ENCODE peak calls at places on chromosomes 13 and 19, in seven cellular contexts. Z is transverse colon, I is A549, O is HCT116, X is psoas muscle, U is Panc1, N is heart left ventricle. W is an unnamed sample.

GRCh38 chr19:49432141-49433073 is 7.2 kb downstream of the GFY start:
- DNase-seq in I (no peak), N (no peak), X (no peak), O (no peak), U (no peak), Z (peak; percentile 50), W (peak; percentile 73)

GRCh38 chr19:2050349-2050990 is 574 bp downstream of the MKNK2 start:
- DNase-seq in O (no peak), X (no peak), N (no peak), U (no peak), I (no peak), Z (no peak), W (no peak)

GRCh38 chr19:8519388-8519787 is 5.4 kb upstream of the ZNF414 start:
- DNase-seq in N (no peak), Z (no peak), X (no peak), I (no peak), U (no peak), O (no peak), W (no peak)

GRCh38 chr13:48559638-48560320 is 26.9 kb upstream of the RCBTB2 start:
- DNase-seq in Z (no peak), U (peak; percentile 22), I (no peak), O (no peak), X (no peak), N (no peak), W (no peak)

GRCh38 chr19:6100284-6100915 is 9.9 kb downstream of the RFX2 start:
- DNase-seq in I (no peak), N (peak; percentile 35), Z (no peak), O (no peak), U (no peak), X (peak; percentile 61), W (no peak)

GRCh38 chr19:571127-571974 is 1.0 kb upstream of the BSG start:
- DNase-seq in Z (peak; percentile 68), N (no peak), X (no peak), U (no peak), I (no peak), O (no peak), W (peak; percentile 76)

GRCh38 chr13:72808917-72809500 is 27.1 kb downstream of the PIBF1 start:
- DNase-seq in Z (no peak), N (no peak), X (no peak), O (no peak), I (no peak), U (no peak), W (no peak)

GRCh38 chr13:49858183-49858856 is 65.8 kb upstream of the KPNA3 start:
- DNase-seq in Z (peak; percentile 10), N (no peak), O (no peak), U (peak; percentile 42), X (no peak), I (peak; percentile 67), W (no peak)

GRCh38 chr19:9839415-9839814 is 4.3 kb downstream of the PIN1 start:
- DNase-seq in I (no peak), U (no peak), N (no peak), X (no peak), O (no peak), Z (no peak), W (no peak)

GRCh38 chr19:30375651-30376050 is 3.5 kb downstream of the ZNF536 start:
- DNase-seq in I (no peak), N (no peak), U (no peak), O (no peak), Z (no peak), X (no peak), W (no peak)

GRCh38 chr19:38596057-38596981 is 21.4 kb downstream of the MAP4K1 start:
- DNase-seq in X (peak; percentile 90), Z (peak; percentile 52), O (peak; percentile 71), N (peak; percentile 33), U (peak; percentile 76), I (peak; percentile 90), W (peak; percentile 74)

GRCh38 chr19:29002336-29002735 is 210.6 kb downstream of the UQCRFS1 start:
- DNase-seq in I (no peak), U (no peak), Z (no peak), O (no peak), X (no peak), N (no peak), W (no peak)

DNA sequence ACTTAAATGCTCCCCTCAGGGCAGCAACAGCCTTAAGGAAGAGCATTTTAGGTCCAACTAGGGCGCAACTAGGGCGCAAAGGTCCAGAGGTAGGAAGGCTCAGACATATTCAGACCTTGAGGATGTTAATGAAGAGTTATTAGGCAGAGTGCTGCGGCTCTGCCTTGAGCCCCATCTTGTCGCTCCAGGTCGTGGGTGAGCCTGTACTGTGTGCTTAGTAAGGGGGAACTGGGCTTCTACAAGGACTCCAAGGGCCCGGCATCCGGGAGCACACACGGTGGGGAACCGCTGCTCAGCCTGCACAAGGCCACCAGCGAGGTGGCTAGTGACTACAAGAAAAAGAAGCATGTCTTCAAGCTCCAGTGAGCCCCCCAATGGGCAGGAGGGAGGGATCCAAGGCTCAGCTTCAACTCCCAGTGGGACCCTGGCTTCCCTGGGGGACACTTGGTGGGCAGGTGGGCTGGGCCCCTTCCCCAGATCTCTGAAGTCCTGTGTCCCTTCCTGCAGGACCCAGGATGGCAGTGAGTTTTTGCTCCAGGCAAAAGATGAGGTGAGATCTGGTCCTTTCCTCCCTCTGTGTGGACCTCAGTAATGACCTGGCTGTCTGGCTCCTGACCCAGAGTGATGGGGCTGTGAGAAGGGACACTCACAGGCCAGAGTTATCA is 4.7 kb upstream of the SHKBP1 start:
- DNase-seq in O (no peak), Z (no peak), X (no peak), U (no peak), N (no peak), I (no peak), W (no peak)
- H3K4me3 ChIP-seq in O (no peak overlapping the region), Z (no peak overlapping the region), X (no peak overlapping the region), U (no peak overlapping the region), N (no peak overlapping the region), I (no peak overlapping the region), W (no peak overlapping the region)

DNA sequence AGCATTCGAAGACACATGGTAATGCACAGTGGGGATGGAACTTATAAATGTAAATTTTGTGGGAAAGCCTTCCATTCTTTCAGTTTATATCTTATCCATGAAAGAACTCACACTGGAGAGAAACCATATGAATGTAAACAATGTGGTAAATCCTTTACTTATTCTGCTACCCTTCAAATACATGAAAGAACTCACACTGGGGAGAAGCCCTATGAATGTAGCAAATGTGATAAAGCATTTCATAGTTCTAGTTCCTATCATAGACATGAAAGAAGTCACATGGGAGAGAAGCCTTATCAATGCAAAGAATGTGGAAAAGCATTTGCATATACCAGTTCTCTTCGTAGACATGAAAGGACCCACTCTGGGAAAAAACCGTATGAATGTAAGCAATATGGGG is 16.2 kb upstream of the ZNF763 start:
- DNase-seq in O (no peak), U (no peak), I (no peak), Z (no peak), X (no peak), N (no peak), W (no peak)
- H3K9me3 ChIP-seq in O (peaks cover 71% of the 10 kb centered on the region), U (peaks cover 78% of the 10 kb centered on the region), I (peaks cover 17% of the 10 kb centered on the region), Z (peaks cover 99% of the 10 kb centered on the region), X (peaks cover 99% of the 10 kb centered on the region), N (peaks cover 100% of the 10 kb centered on the region), W (peaks cover 55% of the 10 kb centered on the region)

DNA sequence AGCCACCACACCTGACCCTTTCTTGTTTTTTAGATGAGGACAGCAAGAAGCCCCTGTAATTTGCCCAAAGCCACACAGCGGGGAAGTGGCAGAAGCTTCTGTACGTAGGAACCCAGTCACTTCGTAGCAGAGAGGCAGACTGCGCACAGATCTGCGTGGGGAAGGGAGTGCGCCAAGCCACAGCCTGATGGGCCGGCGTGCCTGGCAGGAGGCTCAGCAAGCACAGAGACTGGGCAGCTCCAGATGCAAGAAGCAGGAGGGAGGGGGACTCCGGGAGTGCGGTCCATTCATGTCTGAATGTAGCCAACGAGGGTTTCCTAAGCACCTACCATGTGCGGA is 347 bp upstream of the TJP3 start:
- DNase-seq in X (no peak), N (no peak), Z (no peak), I (no peak), O (no peak), U (no peak), W (no peak)
- H3K4me3 ChIP-seq in X (peak overlapping the region; percentile 51), N (no peak overlapping the region), Z (peak overlapping the region; percentile 50), I (no peak overlapping the region), O (peak overlapping the region; percentile 49), U (no peak overlapping the region), W (peak overlapping the region; percentile 44)

GRCh38 chr19:20840371-20840770 is 64.3 kb downstream of the ZNF66 start:
- DNase-seq in X (no peak), U (no peak), N (no peak), O (no peak), Z (no peak), I (no peak), W (no peak)
- H3K9me3 ChIP-seq in X (peaks cover 27% of the 10 kb centered on the region), U (peaks cover 5% of the 10 kb centered on the region), N (peaks cover 79% of the 10 kb centered on the region), O (no peaks in the 10 kb centered on the region), Z (peaks cover 39% of the 10 kb centered on the region), I (no peaks in the 10 kb centered on the region), W (no peaks in the 10 kb centered on the region)

GRCh38 chr19:55080121-55080914 is 4.6 kb downstream of the EPS8L1 start:
- DNase-seq in O (peak; percentile 84), U (no peak), N (peak; percentile 74), Z (peak; percentile 91), I (peak; percentile 82), X (peak; percentile 80), W (peak; percentile 94)
- H3K4me3 ChIP-seq in O (peak overlapping the region; percentile 69), U (peak overlapping the region; percentile 39), N (peak overlapping the region; percentile 49), Z (peak overlapping the region; percentile 54), I (peak overlapping the region; percentile 43), X (peak overlapping the region; percentile 66), W (peak overlapping the region; percentile 60)

GRCh38 chr13:111074826-111075225 is 40.3 kb upstream of the ARHGEF7 start:
- DNase-seq in O (no peak), U (no peak), N (no peak), I (no peak), Z (no peak), X (no peak), W (no peak)
- H3K9me3 ChIP-seq in O (no peaks in the 10 kb centered on the region), U (no peaks in the 10 kb centered on the region), N (peaks cover 50% of the 10 kb centered on the region), I (peaks cover 11% of the 10 kb centered on the region), Z (peaks cover 16% of the 10 kb centered on the region), X (peaks cover 22% of the 10 kb centered on the region), W (no peaks in the 10 kb centered on the region)

DNA sequence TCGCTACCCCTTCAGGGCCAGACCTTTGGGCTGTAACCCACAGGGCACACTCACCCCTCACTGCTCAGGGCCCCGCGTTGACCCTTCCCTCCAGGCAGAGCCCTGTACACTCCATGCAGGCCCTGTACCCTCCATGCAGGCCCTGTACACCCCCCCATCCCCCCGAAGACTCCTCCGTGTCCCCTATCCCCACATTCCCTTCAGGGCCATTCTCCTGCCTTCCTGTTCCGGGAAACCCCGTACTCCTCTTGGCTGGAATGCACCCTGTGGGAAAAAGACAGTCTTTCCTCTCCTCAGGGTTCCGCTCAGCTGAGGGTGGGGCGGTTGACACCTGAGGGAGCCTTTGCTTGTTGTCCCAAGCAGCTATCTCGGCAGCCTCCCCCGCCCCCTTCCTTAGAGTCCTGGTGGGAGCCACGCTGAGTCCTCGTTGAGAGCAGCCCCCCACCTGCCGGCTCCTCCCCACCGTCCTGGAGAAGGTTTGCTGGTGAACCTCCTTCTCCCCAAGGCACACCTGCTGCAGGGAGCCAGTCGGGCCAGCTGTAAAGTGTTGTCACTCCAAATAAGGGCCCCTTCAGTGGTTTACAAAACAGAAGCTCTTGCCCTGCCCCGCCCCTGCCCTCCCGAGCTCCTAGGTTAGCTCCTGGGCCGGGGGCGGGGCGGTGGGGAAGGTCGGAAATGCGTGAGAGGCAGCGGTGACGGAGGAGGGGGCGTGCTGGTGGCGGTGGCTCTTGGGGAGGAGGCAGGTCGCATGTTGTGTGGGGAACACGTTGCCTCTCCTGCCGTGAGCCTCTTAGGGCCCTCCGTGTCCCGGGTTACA is 1.4 kb downstream of the GNA11 start:
- DNase-seq in I (no peak), O (no peak), U (no peak), Z (peak; percentile 50), N (peak; percentile 35), X (peak; percentile 57), W (peak; percentile 63)
- H3K4me3 ChIP-seq in I (peak overlapping the region; percentile 94), O (peak overlapping the region; percentile 92), U (peak overlapping the region; percentile 82), Z (peak overlapping the region; percentile 97), N (peak overlapping the region; percentile 75), X (peak overlapping the region; percentile 98), W (peak overlapping the region; percentile 96)

W was measured in colonic mucosa.